ENCODE peak calls at places on chromosome 2, in seven cellular contexts. D is M059J; E is T-helper 9 cell; V is glutamatergic neuron; J is neural crest cell; F is GM04504; N is stimulated activated CD4-positive, alpha-beta T cell treated with anti-CD3 and anti-CD28 coated beads, Interleukin-4, amount 100 ng/mL, for 48 hours. A is an unnamed sample.

GRCh38 chr2:25740810-25741381 is 67.5 kb upstream of the DTNB start:
- DNase-seq in D (peak), E (no peak), V (no peak), J (no peak), F (peak), N (no peak), A (no peak)

GRCh38 chr2:57549642-57550102 is 496.9 kb upstream of the VRK2 start:
- DNase-seq in D (peak), E (no peak), V (no peak), J (no peak), F (no peak), N (no peak), A (no peak)

GRCh38 chr2:181546086-181546485 is 88.9 kb downstream of the ITGA4 start:
- DNase-seq in D (peak), E (no peak), V (no peak), J (no peak), F (no peak), N (no peak), A (no peak)

GRCh38 chr2:188785515-188785914 is 188.7 kb upstream of the COL3A1 start:
- DNase-seq in D (no peak), E (no peak), V (no peak), J (no peak), F (no peak), N (no peak), A (no peak)

GRCh38 chr2:95053543-95053942 is 28.0 kb downstream of the MAL start:
- DNase-seq in D (no peak), E (no peak), V (no peak), J (no peak), F (no peak), N (no peak), A (no peak)

GRCh38 chr2:40401896-40402295 is 50.0 kb downstream of the SLC8A1 start:
- DNase-seq in D (peak), E (no peak), V (no peak), J (no peak), F (no peak), N (no peak), A (no peak)

GRCh38 chr2:219291910-219292490 is 12.8 kb downstream of the DNAJB2 start:
- DNase-seq in D (no peak), E (no peak), V (no peak), J (no peak), F (no peak), N (no peak), A (no peak)

GRCh38 chr2:124186801-124187200 is 161.7 kb downstream of the CNTNAP5 start:
- DNase-seq in D (no peak), E (no peak), V (no peak), J (no peak), F (no peak), N (no peak), A (no peak)

GRCh38 chr2:70647873-70648481 is 94.4 kb upstream of the TGFA start:
- DNase-seq in D (peak), E (peak), V (peak), J (peak), F (peak), N (peak), A (peak)

GRCh38 chr2:64426191-64426952 is 27.6 kb upstream of the LGALSL start:
- DNase-seq in D (peak), E (no peak), V (no peak), J (no peak), F (no peak), N (no peak), A (no peak)

GRCh38 chr2:23065210-23065609 is 319.8 kb upstream of the KLHL29 start:
- DNase-seq in D (no peak), E (no peak), V (no peak), J (no peak), F (no peak), N (no peak), A (no peak)

GRCh38 chr2:238287702-238288649 is at the start of gene PER2:
- DNase-seq in D (peak), E (peak), V (no peak), J (no peak), F (peak), N (peak), A (peak)

GRCh38 chr2:43343573-43344304 is 117.3 kb upstream of the ZFP36L2 start:
- DNase-seq in D (peak), E (no peak), V (no peak), J (no peak), F (peak), N (no peak), A (no peak)

GRCh38 chr2:3238951-3239841 is 138.4 kb downstream of the EIPR1 start:
- DNase-seq in D (no peak), E (no peak), V (no peak), J (no peak), F (no peak), N (no peak), A (no peak)